ENCODE peak calls at places on chromosomes 4 and X, in five cellular contexts. I is fibroblast of lung, X is breast epithelium, P is HAP-1, H is A549. Y is an unnamed sample.

GRCh38 chrX:49792376-49792775 is 36.7 kb upstream of the PAGE4 start:
- DNase-seq in I (no peak), X (no peak), P (no peak), H (no peak), Y (no peak)

GRCh38 chr4:128558896-128559669 is 250.4 kb upstream of the JADE1 start:
- DNase-seq in I (peak; percentile 50), X (peak; percentile 26), P (no peak), H (no peak), Y (no peak)

GRCh38 chrX:152313529-152314302 is 137.4 kb downstream of the GABRA3 start:
- DNase-seq in I (no peak), X (no peak), P (no peak), H (no peak), Y (no peak)

GRCh38 chrX:110082156-110082555 is 79.2 kb downstream of the TMEM164 start:
- DNase-seq in I (peak; percentile 91), X (no peak), P (no peak), H (no peak), Y (no peak)

GRCh38 chr4:109465065-109465464 is 31.4 kb downstream of the SEC24B start:
- DNase-seq in I (peak; percentile 7), X (no peak), P (peak; percentile 43), H (no peak), Y (no peak)

GRCh38 chr4:25813705-25814104 is 49.1 kb downstream of the SEL1L3 start:
- DNase-seq in I (peak; percentile 38), X (no peak), P (no peak), H (peak; percentile 18), Y (peak; percentile 73)

GRCh38 chrX:104098151-104098808 is 14.0 kb upstream of the ZCCHC18 start:
- DNase-seq in I (peak; percentile 79), X (peak; percentile 26), P (peak; percentile 71), H (peak; percentile 15), Y (no peak)

GRCh38 chr4:171025776-171026175 is 787.4 kb upstream of the GALNTL6 start:
- DNase-seq in I (no peak), X (no peak), P (peak; percentile 43), H (no peak), Y (no peak)

GRCh38 chr4:26206339-26206738 is 114.5 kb upstream of the RBPJ start:
- DNase-seq in I (peak; percentile 99), X (no peak), P (no peak), H (no peak), Y (no peak)

GRCh38 chrX:45769919-45770582 is 569.4 kb upstream of the DIPK2B start:
- DNase-seq in I (peak; percentile 96), X (peak; percentile 79), P (peak; percentile 84), H (peak; percentile 74), Y (peak; percentile 87)

GRCh38 chr4:3447431-3448395 is 5.9 kb downstream of the HGFAC start:
- DNase-seq in I (no peak), X (no peak), P (no peak), H (no peak), Y (no peak)

GRCh38 chr4:128477540-128477939 is 189.9 kb upstream of the PGRMC2 start:
- DNase-seq in I (no peak), X (no peak), P (no peak), H (no peak), Y (no peak)

GRCh38 chr4:11182586-11183357 is 245.9 kb downstream of the HS3ST1 start:
- DNase-seq in I (peak; percentile 17), X (no peak), P (no peak), H (no peak), Y (no peak)

GRCh38 chrX:19579485-19579884 is 64.2 kb upstream of the MAP3K15 start:
- DNase-seq in I (no peak), X (no peak), P (no peak), H (no peak), Y (no peak)

GRCh38 chrX:153873282-153874090 is 12.5 kb downstream of the L1CAM start:
- DNase-seq in I (no peak), X (no peak), P (no peak), H (no peak), Y (no peak)

GRCh38 chrX:116436358-116436816 is at the start of gene SLC6A14:
- DNase-seq in I (no peak), X (peak; percentile 29), P (no peak), H (no peak), Y (no peak)

GRCh38 chr4:6389426-6389825 is 83.0 kb downstream of the PPP2R2C start:
- DNase-seq in I (no peak), X (no peak), P (no peak), H (no peak), Y (no peak)

GRCh38 chr4:8768357-8768999 is 103.2 kb downstream of the HMX1 start:
- DNase-seq in I (no peak), X (no peak), P (no peak), H (no peak), Y (no peak)

GRCh38 chr4:151437505-151437904 is 28.5 kb downstream of the FHIP1A start:
- DNase-seq in I (no peak), X (no peak), P (no peak), H (no peak), Y (no peak)

GRCh38 chr4:83019794-83020497 is 9.3 kb upstream of the LIN54 start:
- DNase-seq in I (no peak), X (no peak), P (no peak), H (no peak), Y (no peak)

GRCh38 chrX:112849010-112849409 is 8.4 kb upstream of the AMOT start:
- DNase-seq in I (no peak), X (no peak), P (no peak), H (no peak), Y (no peak)

GRCh38 chrX:119417842-119418241 is 18.7 kb downstream of the SLC25A43 start:
- DNase-seq in I (peak; percentile 5), X (no peak), P (peak; percentile 42), H (no peak), Y (no peak)

GRCh38 chr4:187209921-187210613 is 486.4 kb upstream of the FAT1 start:
- DNase-seq in I (peak; percentile 77), X (peak; percentile 64), P (no peak), H (no peak), Y (peak; percentile 98)

GRCh38 chr4:7691992-7692391 is 247.7 kb downstream of the AFAP1 start:
- DNase-seq in I (no peak), X (peak; percentile 62), P (no peak), H (no peak), Y (no peak)

GRCh38 chrX:119398974-119399771 is at the start of gene SLC25A43:
- DNase-seq in I (peak; percentile 31), X (no peak), P (peak; percentile 36), H (peak; percentile 67), Y (peak; percentile 35)

GRCh38 chr4:36024901-36025610 is 219.3 kb downstream of the ARAP2 start:
- DNase-seq in I (no peak), X (no peak), P (no peak), H (no peak), Y (no peak)

GRCh38 chrX:68846536-68846935 is 17.7 kb downstream of the EFNB1 start:
- DNase-seq in I (no peak), X (no peak), P (peak; percentile 89), H (no peak), Y (no peak)

GRCh38 chrX:3075959-3076358 is 34.7 kb downstream of the ARSF start:
- DNase-seq in I (no peak), X (no peak), P (no peak), H (no peak), Y (no peak)

GRCh38 chr4:114582625-114583024 is 16.0 kb upstream of the UGT8 start:
- DNase-seq in I (no peak), X (no peak), P (no peak), H (no peak), Y (no peak)

GRCh38 chr4:95394733-95395306 is 154.0 kb downstream of the UNC5C start:
- DNase-seq in I (no peak), X (no peak), P (no peak), H (no peak), Y (no peak)

GRCh38 chr4:125620066-125620850 is 305.5 kb downstream of the FAT4 start:
- DNase-seq in I (peak; percentile 52), X (no peak), P (peak; percentile 34), H (no peak), Y (peak; percentile 42)

GRCh38 chrX:318739-319578 is at the start of gene GTPBP6:
- DNase-seq in I (peak; percentile 100), X (peak; percentile 100), P (peak; percentile 98), H (peak; percentile 98), Y (peak; percentile 99)

GRCh38 chrX:34218063-34218462 is 85.9 kb upstream of the FAM47A start:
- DNase-seq in I (no peak), X (no peak), P (no peak), H (no peak), Y (no peak)

GRCh38 chrX:57771689-57772088 is 91.6 kb upstream of the NLRP2B start:
- DNase-seq in I (no peak), X (no peak), P (no peak), H (no peak), Y (no peak)

GRCh38 chrX:5959286-5959685 is 269.4 kb downstream of the NLGN4X start:
- DNase-seq in I (no peak), X (no peak), P (no peak), H (no peak), Y (no peak)

DNA sequence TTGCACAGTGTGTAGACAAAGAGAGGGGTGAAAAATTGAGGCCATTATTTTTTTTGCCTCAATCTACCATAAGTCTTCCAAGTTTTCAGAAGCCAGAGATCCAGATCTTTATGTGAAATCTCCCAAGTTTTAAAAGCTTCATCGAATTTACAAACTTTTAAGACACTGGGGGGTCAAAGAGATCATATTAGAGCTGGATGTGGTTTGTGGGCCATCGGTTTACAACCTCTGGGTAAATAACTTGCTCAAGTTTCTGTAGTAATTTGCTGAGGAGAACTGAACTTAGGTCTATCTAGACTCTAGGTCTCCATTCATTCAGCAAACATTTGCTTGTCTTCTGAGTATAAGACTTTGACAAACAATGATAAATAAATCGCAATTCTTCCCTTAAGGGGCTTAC is 54.0 kb upstream of the CHRNA9 start:
- DNase-seq in I (no peak), X (no peak), P (no peak), H (no peak), Y (no peak)
- H3K4me3 ChIP-seq in I (no peak overlapping the region), X (no peak overlapping the region), P (no peak overlapping the region), H (no peak overlapping the region), Y (no peak overlapping the region)

GRCh38 chr4:10096201-10096975 is 20.2 kb downstream of the WDR1 start:
- DNase-seq in I (peak; percentile 96), X (no peak), P (no peak), H (peak; percentile 47), Y (peak; percentile 69)

GRCh38 chr4:10098770-10099139 is 17.8 kb downstream of the WDR1 start:
- DNase-seq in I (peak; percentile 59), X (no peak), P (no peak), H (no peak), Y (no peak)

GRCh38 chr4:10097906-10098769 is 18.5 kb downstream of the WDR1 start:
- DNase-seq in I (no peak), X (no peak), P (no peak), H (no peak), Y (no peak)

GRCh38 chr4:10095296-10095991 is 21.2 kb downstream of the WDR1 start:
- DNase-seq in I (no peak), X (no peak), P (no peak), H (no peak), Y (no peak)

GRCh38 chr4:10096976-10097330 is 19.6 kb downstream of the WDR1 start:
- DNase-seq in I (no peak), X (no peak), P (no peak), H (no peak), Y (no peak)
- H3K4me1 ChIP-seq in I (peaks cover 57% of the 10 kb centered on the region), X (peaks cover 12% of the 10 kb centered on the region), P (no peaks in the 10 kb centered on the region), H (peaks cover 26% of the 10 kb centered on the region), Y (peaks cover 32% of the 10 kb centered on the region)

GRCh38 chr4:133147365-133147821 is 1.7 kb upstream of the PCDH10 start:
- DNase-seq in I (no peak), X (no peak), P (no peak), H (no peak), Y (no peak)
- H3K4me3 ChIP-seq in I (peak overlapping the region; percentile 65), X (peak overlapping the region; percentile 63), P (no peak overlapping the region), H (peak overlapping the region; percentile 52), Y (no peak overlapping the region)

GRCh38 chr4:138870739-138871633 is 144.6 kb upstream of the NOCT start:
- DNase-seq in I (peak; percentile 83), X (peak; percentile 58), P (peak; percentile 81), H (peak; percentile 33), Y (peak; percentile 80)
- H3K4me1 ChIP-seq in I (peaks cover 2% of the 10 kb centered on the region), X (no peaks in the 10 kb centered on the region), P (no peaks in the 10 kb centered on the region), H (peaks cover 6% of the 10 kb centered on the region), Y (peaks cover 7% of the 10 kb centered on the region)